ENCODE peak calls at places on chromosome 11, in five cellular contexts. Y is right lobe of liver, N is suprapubic skin, L is PC-3, S is A549. E is an unnamed sample.
A peak's percentile ranks its signal among the peaks of the same experiment; 100 is the strongest.

GRCh38 chr11:104259121-104259610 is 95.2 kb upstream of the PDGFD start:
- DNase-seq in L (no peak), N (no peak), S (no peak), Y (no peak), E (no peak)

GRCh38 chr11:1747753-1748466 is 2.5 kb downstream of the IFITM10 start:
- DNase-seq in Y (peak; percentile 33), N (peak; percentile 77), L (no peak), S (no peak), E (peak; percentile 66)

GRCh38 chr11:31947051-31947450 is 135.9 kb upstream of the PAX6 start:
- DNase-seq in S (no peak), L (peak; percentile 29), N (no peak), Y (no peak), E (no peak)

GRCh38 chr11:94623120-94623735 is 56.1 kb downstream of the PIWIL4 start:
- DNase-seq in N (no peak), L (peak; percentile 95), S (peak; percentile 82), Y (no peak), E (no peak)

GRCh38 chr11:61507962-61508824 is at the start of gene LRRC10B:
- DNase-seq in Y (no peak), N (no peak), L (no peak), S (peak; percentile 36), E (peak; percentile 71)

GRCh38 chr11:119377961-119378667 is 3.4 kb downstream of the USP2 start:
- DNase-seq in L (no peak), S (no peak), N (peak; percentile 71), Y (no peak), E (peak; percentile 38)

GRCh38 chr11:13486926-13487660 is 8.7 kb downstream of the PTH start:
- DNase-seq in S (peak; percentile 80), N (no peak), Y (peak; percentile 70), L (no peak), E (peak; percentile 86)

GRCh38 chr11:80651004-80651403 is 1210.2 kb upstream of the TENM4 start:
- DNase-seq in S (no peak), L (no peak), N (no peak), Y (no peak), E (no peak)

GRCh38 chr11:13698147-13698546 is 29.7 kb downstream of the FAR1 start:
- DNase-seq in L (no peak), S (no peak), N (no peak), Y (no peak), E (no peak)

GRCh38 chr11:33941637-33942160 is 49.8 kb upstream of the LMO2 start:
- DNase-seq in L (no peak), Y (no peak), N (no peak), S (no peak), E (no peak)

GRCh38 chr11:121535122-121535796 is 82.5 kb upstream of the SORL1-AS1 start:
- DNase-seq in L (peak; percentile 55), S (no peak), Y (no peak), N (no peak), E (no peak)

GRCh38 chr11:107043242-107043991 is 25.1 kb upstream of the GUCY1A2 start:
- DNase-seq in N (no peak), Y (no peak), L (peak; percentile 81), S (no peak), E (no peak)

GRCh38 chr11:115924744-115925567 is 420.7 kb upstream of the CADM1 start:
- DNase-seq in Y (no peak), N (no peak), S (no peak), L (no peak), E (no peak)

GRCh38 chr11:59187587-59187986 is 15.7 kb downstream of the DTX4 start:
- DNase-seq in N (peak; percentile 87), L (no peak), Y (peak; percentile 68), S (no peak), E (peak; percentile 76)

GRCh38 chr11:130168105-130168504 is 8.5 kb downstream of the ST14 start:
- DNase-seq in N (no peak), Y (no peak), L (peak; percentile 93), S (no peak), E (no peak)

GRCh38 chr11:33936745-33937612 is 45.1 kb upstream of the LMO2 start:
- DNase-seq in S (no peak), L (no peak), Y (peak; percentile 60), N (peak; percentile 79), E (no peak)

GRCh38 chr11:61954106-61955030 is 4.2 kb downstream of the BEST1 start:
- DNase-seq in N (no peak), L (no peak), Y (no peak), S (peak; percentile 36), E (peak; percentile 73)

GRCh38 chr11:72466410-72466809 is 32.1 kb upstream of the CLPB start:
- DNase-seq in S (no peak), N (no peak), L (no peak), Y (no peak), E (no peak)

GRCh38 chr11:126090452-126090851 is 27.8 kb upstream of the CDON start:
- DNase-seq in L (no peak), N (no peak), S (no peak), Y (no peak), E (no peak)

GRCh38 chr11:16893456-16894076 is 120.6 kb downstream of the PLEKHA7 start:
- DNase-seq in S (no peak), Y (no peak), L (peak; percentile 59), N (no peak), E (no peak)

GRCh38 chr11:85755285-85755684 is 55.7 kb downstream of the SYTL2 start:
- DNase-seq in N (no peak), S (no peak), Y (no peak), L (no peak), E (no peak)

GRCh38 chr11:35321532-35322320 is 97.6 kb downstream of the SLC1A2 start:
- DNase-seq in S (no peak), N (no peak), L (no peak), Y (no peak), E (no peak)

GRCh38 chr11:69951821-69952590 is 126.1 kb upstream of the ANO1 start:
- DNase-seq in Y (no peak), N (no peak), L (no peak), S (no peak), E (no peak)

GRCh38 chr11:69950621-69951020 is 127.5 kb upstream of the ANO1 start:
- DNase-seq in Y (no peak), N (no peak), S (no peak), L (no peak), E (no peak)

GRCh38 chr11:69949327-69949726 is 128.8 kb upstream of the ANO1 start:
- DNase-seq in Y (no peak), N (no peak), S (peak; percentile 90), L (peak; percentile 99), E (peak; percentile 38)

GRCh38 chr11:69948256-69949141 is 129.3 kb upstream of the FGF3 start:
- DNase-seq in L (peak; percentile 98), S (peak; percentile 83), Y (no peak), N (no peak), E (peak; percentile 62)

GRCh38 chr11:69950120-69950519 is 128.0 kb upstream of the ANO1 start:
- DNase-seq in N (no peak), S (peak; percentile 68), Y (peak; percentile 45), L (peak; percentile 72), E (no peak)
- TF ChIP-seq CTCF in N (no peak), S (peak; percentile 38), Y (peak; percentile 96), L (peak; percentile 98), E (peak; percentile 30)

GRCh38 chr11:123103326-123103980 is 41.5 kb upstream of the HSPA8 start:
- DNase-seq in N (peak; percentile 83), Y (no peak), L (peak; percentile 87), S (peak; percentile 59), E (no peak)

DNA sequence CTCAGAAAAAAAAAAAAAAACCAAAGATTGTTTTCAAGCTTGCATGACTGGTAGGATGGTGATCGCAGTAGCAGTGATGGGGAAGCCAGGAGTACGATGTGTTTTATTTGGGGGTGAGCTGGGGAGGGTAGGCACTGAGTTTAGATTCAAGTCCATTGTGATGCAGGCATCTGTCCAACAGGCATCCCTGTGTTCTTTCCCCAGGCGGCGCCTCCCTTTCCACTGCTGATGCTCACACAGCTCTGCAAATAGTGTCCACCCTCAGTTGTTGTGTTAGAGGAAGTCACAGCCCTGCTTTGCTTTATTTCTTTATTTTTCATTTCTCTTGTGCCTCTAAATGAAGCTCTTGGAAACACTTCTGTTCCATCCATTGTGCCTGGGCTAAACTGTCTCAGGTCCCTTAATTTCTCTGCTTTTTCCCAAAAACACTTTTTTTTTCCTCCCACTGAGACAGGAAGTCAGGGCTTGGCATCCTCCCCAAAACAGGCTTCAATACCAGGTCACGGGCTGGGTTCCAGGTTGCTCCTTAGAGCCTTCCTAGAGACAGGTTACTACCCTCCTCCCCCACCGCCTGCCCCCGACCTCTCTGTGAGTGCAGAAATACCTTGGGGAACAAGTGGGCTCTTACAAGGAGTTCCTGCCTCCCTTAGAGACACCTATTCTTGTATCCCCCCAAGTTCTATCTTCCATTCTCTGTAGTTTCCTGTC is 38.6 kb upstream of the HSPA8 start:
- DNase-seq in S (no peak), N (no peak), L (no peak), Y (no peak), E (no peak)
- H3K27ac ChIP-seq in S (no peak overlapping the region), N (peak overlapping the region; percentile 8), L (no peak overlapping the region), Y (no peak overlapping the region), E (no peak overlapping the region)

GRCh38 chr11:128733440-128734115 is 39.7 kb downstream of the FLI1 start:
- DNase-seq in S (no peak), Y (no peak), N (no peak), L (no peak), E (no peak)

GRCh38 chr11:128727811-128728431 is 34.0 kb downstream of the FLI1 start:
- DNase-seq in L (no peak), Y (no peak), S (no peak), N (no peak), E (no peak)

GRCh38 chr11:128728767-128729587 is 35.1 kb downstream of the FLI1 start:
- DNase-seq in S (no peak), N (no peak), Y (no peak), L (no peak), E (no peak)

GRCh38 chr11:128732471-128733277 is 38.8 kb downstream of the FLI1 start:
- DNase-seq in N (no peak), S (no peak), Y (no peak), L (no peak), E (no peak)

DNA sequence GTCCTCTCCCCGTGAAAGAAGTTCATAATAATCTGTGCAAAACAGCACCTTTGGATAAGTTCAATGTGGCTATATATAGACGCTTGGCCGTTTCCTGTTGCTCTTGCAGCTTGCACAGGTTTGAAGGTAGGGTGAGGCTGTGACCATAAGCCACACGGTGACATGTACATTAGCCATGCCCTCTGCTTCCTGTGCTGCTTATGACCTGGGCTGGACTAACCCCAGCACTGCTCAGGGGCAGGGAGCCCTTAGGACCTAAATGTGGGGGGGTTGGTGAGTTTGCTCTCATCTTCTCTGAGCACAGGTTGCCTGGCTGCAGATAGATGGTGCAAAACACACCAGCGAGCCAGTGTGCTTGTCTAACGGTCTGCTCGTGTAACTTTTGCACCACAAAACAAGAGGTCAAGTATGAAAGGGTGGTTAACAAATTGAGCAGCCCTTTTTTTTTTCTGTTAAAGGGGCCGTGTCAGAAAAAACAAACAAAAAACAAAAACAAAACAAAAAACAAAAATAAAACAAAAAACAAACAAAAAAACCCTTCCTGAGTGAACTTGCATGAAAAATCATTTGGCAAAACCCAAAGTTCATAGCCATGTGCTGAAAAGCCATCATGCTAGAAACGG is 37.3 kb downstream of the FLI1 start:
- DNase-seq in S (no peak), N (no peak), L (peak; percentile 27), Y (no peak), E (no peak)
- H3K4me1 ChIP-seq in S (no peaks in the 10 kb centered on the region), N (peaks cover 46% of the 10 kb centered on the region), L (no peaks in the 10 kb centered on the region), Y (no peaks in the 10 kb centered on the region), E (peaks cover 96% of the 10 kb centered on the region)

DNA sequence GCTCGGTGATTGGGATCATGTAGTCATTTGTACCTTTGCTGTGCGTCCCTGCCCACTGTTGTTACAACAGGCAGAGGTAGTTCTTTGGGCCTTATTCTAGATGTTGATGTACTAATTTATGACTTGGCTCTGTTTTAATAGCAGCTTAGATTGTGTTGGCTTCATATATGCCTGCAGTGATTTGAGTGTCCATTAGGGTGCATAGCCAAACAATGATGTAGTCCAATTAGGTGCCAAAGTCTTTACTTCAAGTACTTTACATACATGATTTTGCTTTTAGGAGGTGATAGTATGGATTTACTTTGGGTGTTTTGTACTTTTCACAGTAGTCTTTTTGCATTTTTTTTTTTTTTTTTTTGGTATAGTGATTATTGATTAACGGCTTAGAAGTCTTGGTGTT is 46.4 kb downstream of the PPP6R3 start:
- DNase-seq in S (peak; percentile 22), Y (no peak), L (peak; percentile 34), N (no peak), E (no peak)
- TF ChIP-seq CTCF in S (no peak), Y (no peak), L (peak; percentile 38), N (no peak), E (no peak)

E was measured in upper lobe of right lung.